ENCODE peak calls at places on chromosomes 12 and 14, in nine cellular contexts. C, H, G, F, B, D, R, P and Q are unnamed samples.

GRCh38 chr12:40745386-40745785 is 53.1 kb downstream of the CNTN1 start:
- DNase-seq in C (no peak), B (no peak), R (no peak), G (no peak), F (no peak), P (no peak), D (no peak), H (peak; percentile 84), Q (no peak)

GRCh38 chr14:58747181-58747580 is 109.4 kb downstream of the DACT1 start:
- DNase-seq in B (peak; percentile 80), G (peak; percentile 84), C (no peak), P (peak; percentile 73), F (no peak), R (no peak), H (no peak), D (no peak), Q (peak; percentile 91)

GRCh38 chr12:6821674-6822433 is at the start of gene GPR162:
- DNase-seq in H (peak; percentile 84), F (peak; percentile 35), R (peak; percentile 72), C (no peak), P (no peak), G (peak; percentile 88), B (peak; percentile 60), D (no peak), Q (no peak)

GRCh38 chr12:1918081-1918874 is at the start of gene CACNA2D4:
- DNase-seq in P (no peak), B (no peak), F (no peak), C (no peak), R (no peak), G (peak; percentile 60), H (no peak), D (no peak), Q (no peak)

GRCh38 chr14:95282354-95282985 is 37.2 kb downstream of the CLMN start:
- DNase-seq in P (no peak), R (no peak), H (no peak), G (no peak), F (no peak), B (no peak), C (no peak), D (no peak), Q (no peak)

GRCh38 chr14:20412422-20412821 is 879 bp downstream of the TEP1 start:
- DNase-seq in H (no peak), D (no peak), G (no peak), P (no peak), B (peak; percentile 24), R (no peak), F (no peak), C (peak; percentile 12), Q (no peak)

GRCh38 chr12:94622475-94622874 is 27.9 kb downstream of the TMCC3 start:
- DNase-seq in P (no peak), G (no peak), F (no peak), B (peak; percentile 13), H (no peak), R (no peak), C (no peak), D (no peak), Q (no peak)

GRCh38 chr14:26938054-26938453 is 340.2 kb upstream of the NOVA1 start:
- DNase-seq in G (no peak), D (no peak), B (no peak), H (no peak), R (no peak), P (no peak), F (no peak), C (no peak), Q (no peak)

GRCh38 chr12:130465626-130466025 is 127.9 kb downstream of the PIWIL1 start:
- DNase-seq in H (no peak), B (no peak), F (no peak), R (no peak), P (no peak), G (no peak), C (no peak), D (no peak), Q (no peak)

GRCh38 chr12:16884056-16884455 is 278.1 kb upstream of the LMO3 start:
- DNase-seq in H (no peak), D (no peak), G (no peak), F (no peak), C (no peak), R (no peak), B (no peak), P (no peak), Q (no peak)

GRCh38 chr12:96774501-96775256 is 132.4 kb upstream of the NEDD1 start:
- DNase-seq in H (no peak), D (no peak), P (no peak), R (no peak), C (no peak), G (no peak), F (peak; percentile 6), B (peak; percentile 56), Q (no peak)

GRCh38 chr12:26830783-26831601 is 2.0 kb downstream of the ITPR2 start:
- DNase-seq in B (no peak), G (no peak), D (no peak), F (no peak), R (no peak), P (no peak), H (peak; percentile 36), C (no peak), Q (no peak)

GRCh38 chr12:118136559-118137003 is 657 bp downstream of the PEBP1 start:
- DNase-seq in B (peak; percentile 35), F (peak; percentile 25), R (peak; percentile 46), P (peak; percentile 85), G (peak; percentile 75), C (peak; percentile 10), H (peak; percentile 71), D (peak; percentile 2), Q (no peak)

GRCh38 chr12:31000751-31001150 is 72.9 kb upstream of the DDX11 start:
- DNase-seq in P (peak; percentile 8), H (no peak), F (no peak), D (no peak), B (peak; percentile 38), R (no peak), G (no peak), C (no peak), Q (no peak)

GRCh38 chr14:23653046-23653445 is 16.9 kb downstream of the DHRS2 start:
- DNase-seq in F (no peak), P (no peak), C (no peak), D (no peak), R (no peak), B (no peak), G (no peak), H (peak; percentile 70), Q (no peak)

GRCh38 chr12:52300796-52301691 is 9.7 kb upstream of the KRT81 start:
- DNase-seq in C (no peak), B (no peak), G (peak; percentile 36), H (peak; percentile 45), R (no peak), P (no peak), F (no peak), D (no peak), Q (no peak)

GRCh38 chr12:119659289-119659897 is 8.5 kb upstream of the PRKAB1 start:
- DNase-seq in C (no peak), F (peak; percentile 52), D (no peak), P (no peak), B (peak; percentile 25), H (no peak), G (no peak), R (no peak), Q (no peak)

GRCh38 chr12:73266206-73266605 is 994.0 kb downstream of the TRHDE start:
- DNase-seq in G (no peak), R (no peak), B (no peak), F (no peak), H (peak; percentile 8), D (no peak), P (no peak), C (no peak), Q (no peak)

DNA sequence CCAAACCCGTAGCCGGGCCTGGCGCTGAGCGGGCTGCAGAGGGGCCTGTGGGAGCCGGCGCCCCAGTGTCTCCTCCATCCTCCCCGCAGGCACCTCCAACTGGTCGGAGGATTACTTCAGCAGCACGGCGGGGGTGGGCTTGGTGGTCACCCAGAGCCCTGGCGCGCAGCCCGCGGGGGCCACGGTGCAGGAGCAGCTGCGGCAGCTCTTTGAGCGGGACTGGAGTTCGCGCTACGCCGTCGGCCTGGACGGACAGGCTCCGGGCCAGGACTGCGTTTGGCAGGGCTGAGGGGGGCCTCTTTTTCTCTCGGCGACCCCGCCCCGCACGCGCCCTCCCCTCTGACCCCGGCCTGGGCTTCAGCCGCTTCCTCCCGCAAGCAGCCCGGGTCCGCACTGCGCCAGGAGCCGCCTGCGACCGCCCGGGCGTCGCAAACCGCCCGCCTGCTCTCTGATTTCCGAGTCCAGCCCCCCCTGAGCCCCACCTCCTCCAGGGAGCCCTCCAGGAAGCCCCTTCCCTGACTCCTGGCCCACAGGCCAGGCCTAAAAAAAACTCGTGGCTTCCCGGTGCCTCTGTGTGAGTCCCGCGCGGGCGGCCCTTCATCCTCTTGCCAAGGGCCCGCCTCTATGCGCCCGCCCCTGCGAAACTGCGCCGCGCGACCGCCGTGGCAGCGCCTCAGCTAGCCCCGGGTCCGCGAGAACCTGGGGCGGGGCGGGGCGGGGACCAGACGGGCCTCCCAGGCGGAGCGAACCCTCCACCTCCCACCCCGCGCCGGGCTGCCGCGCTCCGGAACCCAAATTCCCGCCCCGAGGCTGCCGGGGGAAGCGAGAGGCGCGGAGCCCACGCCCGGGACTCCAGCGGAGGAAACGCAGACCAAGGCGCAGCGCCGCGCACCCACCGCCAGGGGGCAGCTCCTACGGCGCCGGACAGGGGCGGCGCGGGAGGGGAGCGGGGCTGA is 8.3 kb downstream of the PLD4 start:
- DNase-seq in G (peak; percentile 95), P (peak; percentile 94), H (peak; percentile 77), R (peak; percentile 88), B (peak; percentile 66), D (no peak), C (peak; percentile 62), F (peak; percentile 89), Q (peak; percentile 25)
- H3K4me3 ChIP-seq in G (peak overlapping the region; percentile 72), P (peak overlapping the region; percentile 52), H (no peak overlapping the region), R (peak overlapping the region; percentile 75), B (peak overlapping the region; percentile 38), D (peak overlapping the region; percentile 39), C (peak overlapping the region; percentile 20), F (peak overlapping the region; percentile 48), Q (peak overlapping the region; percentile 51)

GRCh38 chr14:67515386-67516079 is 17.6 kb upstream of the PLEKHH1 start:
- DNase-seq in D (no peak), H (no peak), R (no peak), F (peak; percentile 37), P (peak; percentile 70), B (no peak), G (no peak), C (peak; percentile 28), Q (no peak)
- H3K4me3 ChIP-seq in D (peak overlapping the region; percentile 90), H (no peak overlapping the region), R (peak overlapping the region; percentile 86), F (peak overlapping the region; percentile 78), P (peak overlapping the region; percentile 85), B (peak overlapping the region; percentile 56), G (peak overlapping the region; percentile 83), C (peak overlapping the region; percentile 64), Q (peak overlapping the region; percentile 64)

DNA sequence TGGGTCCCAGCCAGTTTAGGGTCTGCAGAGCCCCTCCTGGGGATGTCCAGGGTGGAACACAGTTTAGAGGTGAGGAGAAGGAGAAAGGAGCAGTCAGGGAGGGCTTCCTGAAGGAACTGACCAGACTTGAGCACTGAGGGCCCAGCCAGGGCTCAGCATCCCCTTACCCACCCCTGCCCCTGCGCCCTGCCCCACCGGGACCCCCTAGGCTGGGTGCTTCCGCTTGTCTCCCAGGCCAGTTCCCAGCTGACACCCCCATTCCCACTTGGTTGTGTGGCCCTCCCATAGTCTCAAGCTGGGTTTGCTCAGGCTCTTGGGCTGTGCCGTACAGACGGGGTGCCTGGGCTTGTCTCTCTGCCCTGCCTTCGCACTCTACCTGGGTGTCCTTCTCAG is 26.3 kb upstream of the KIF26A start:
- DNase-seq in H (no peak), R (peak; percentile 4), D (no peak), F (no peak), B (no peak), C (no peak), P (peak; percentile 59), G (no peak), Q (no peak)
- H3K4me3 ChIP-seq in H (no peak overlapping the region), R (no peak overlapping the region), D (no peak overlapping the region), F (no peak overlapping the region), B (no peak overlapping the region), C (no peak overlapping the region), P (no peak overlapping the region), G (no peak overlapping the region), Q (no peak overlapping the region)

GRCh38 chr14:54532111-54533012 is 22.7 kb downstream of the CGRRF1 start:
- DNase-seq in F (no peak), B (no peak), R (no peak), G (no peak), H (no peak), P (no peak), D (no peak), C (no peak), Q (no peak)
- H3K4me3 ChIP-seq in F (no peak overlapping the region), B (no peak overlapping the region), R (no peak overlapping the region), G (no peak overlapping the region), H (no peak overlapping the region), P (no peak overlapping the region), D (no peak overlapping the region), C (no peak overlapping the region), Q (no peak overlapping the region)